ENCODE peak calls at places on chromosomes 6 and 20, in five cellular contexts. B is K562, V is SK-N-SH, J is HepG2, F is GM12878. G is an unnamed sample.

GRCh38 chr20:25220810-25221591 is 25.5 kb downstream of the ENTPD6 start:
- DNase-seq in J (no peak), B (no peak), F (no peak), V (no peak), G (no peak)

GRCh38 chr20:38963745-38964144 is 1.6 kb downstream of the DHX35 start:
- DNase-seq in J (no peak), V (no peak), F (no peak), B (no peak), G (no peak)

GRCh38 chr6:107812370-107812769 is 11.7 kb downstream of the SCML4 start:
- DNase-seq in F (no peak), V (no peak), B (no peak), J (no peak), G (no peak)

GRCh38 chr6:99416226-99416625 is 8.9 kb downstream of the PNISR start:
- DNase-seq in F (no peak), J (no peak), V (no peak), B (no peak), G (no peak)

GRCh38 chr6:133594551-133594950 is 294.4 kb upstream of the TCF21 start:
- DNase-seq in F (no peak), J (no peak), V (no peak), B (no peak), G (no peak)

GRCh38 chr20:4341804-4342560 is 326.6 kb upstream of the RNF24 start:
- DNase-seq in V (no peak), J (no peak), F (no peak), B (no peak), G (no peak)

GRCh38 chr20:15814903-15815302 is 758.3 kb downstream of the KIF16B start:
- DNase-seq in J (no peak), F (no peak), V (no peak), B (no peak), G (no peak)

GRCh38 chr6:5582758-5583157 is 321.4 kb downstream of the FARS2 start:
- DNase-seq in B (no peak), J (no peak), V (no peak), F (no peak), G (no peak)

GRCh38 chr6:105606871-105607421 is 204.1 kb upstream of the PREP start:
- DNase-seq in J (no peak), V (no peak), B (no peak), F (no peak), G (no peak)

GRCh38 chr6:84766118-84766683 is 1.8 kb upstream of the TBX18 start:
- DNase-seq in J (no peak), F (no peak), V (no peak), B (no peak), G (no peak)

GRCh38 chr20:853406-853996 is 20.0 kb downstream of the FAM110A start:
- DNase-seq in B (no peak), J (no peak), V (no peak), F (no peak), G (no peak)

GRCh38 chr20:854601-855000 is 21.1 kb downstream of the FAM110A start:
- DNase-seq in B (no peak), J (no peak), F (no peak), V (no peak), G (no peak)

GRCh38 chr20:855466-856360 is 22.2 kb downstream of the FAM110A start:
- DNase-seq in V (no peak), J (no peak), F (no peak), B (no peak), G (no peak)

GRCh38 chr20:858011-858410 is 24.5 kb downstream of the FAM110A start:
- DNase-seq in V (no peak), J (no peak), B (no peak), F (no peak), G (no peak)

DNA sequence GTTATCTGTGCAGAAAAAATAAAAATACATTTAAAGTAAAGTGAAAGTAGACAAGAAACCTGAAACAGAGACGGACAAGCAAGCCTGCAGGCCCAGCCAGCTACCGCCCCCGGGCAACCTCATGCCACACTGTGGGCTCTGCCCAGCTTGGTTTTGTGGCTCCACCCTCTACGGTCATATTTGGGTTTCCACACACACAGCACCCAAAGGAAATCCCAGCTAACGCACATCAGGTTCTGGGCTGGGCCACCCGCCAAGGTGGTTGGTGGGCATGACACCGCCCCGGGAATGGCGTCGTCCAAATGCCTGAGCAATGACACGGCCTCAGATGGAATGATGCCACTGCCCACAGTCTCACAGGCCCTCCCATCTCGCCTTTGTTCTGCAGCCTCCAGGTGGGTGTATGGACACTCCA is 22.9 kb downstream of the FAM110A start:
- DNase-seq in B (no peak), J (no peak), F (no peak), V (no peak), G (no peak)
- TF ChIP-seq FOXM1 in B (no peak), J (no peak), F (no peak), V (no peak), G (no peak)

DNA sequence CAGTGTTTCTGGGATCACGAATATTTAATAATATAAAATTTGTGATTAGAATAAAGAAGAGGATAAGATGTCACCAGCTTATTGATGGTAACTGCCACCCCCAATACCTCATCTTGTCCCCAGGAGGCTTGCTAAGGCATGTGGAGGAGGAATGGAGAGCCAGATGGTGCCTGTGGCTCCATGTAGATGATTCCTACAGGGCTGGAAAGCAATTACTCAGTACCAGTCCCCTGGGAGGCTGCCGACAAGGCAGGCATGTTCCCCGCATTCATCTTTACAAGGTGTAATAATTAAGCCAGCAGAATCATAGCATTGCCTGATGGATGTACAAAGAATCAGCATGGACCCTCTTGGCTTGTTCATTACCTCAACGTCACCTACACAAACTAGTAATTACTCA is 155.3 kb downstream of the PLCB1 start:
- DNase-seq in F (no peak), J (no peak), B (no peak), V (no peak), G (no peak)
- TF ChIP-seq FOXM1 in F (no peak), J (no peak), B (no peak), V (no peak), G (no peak)

DNA sequence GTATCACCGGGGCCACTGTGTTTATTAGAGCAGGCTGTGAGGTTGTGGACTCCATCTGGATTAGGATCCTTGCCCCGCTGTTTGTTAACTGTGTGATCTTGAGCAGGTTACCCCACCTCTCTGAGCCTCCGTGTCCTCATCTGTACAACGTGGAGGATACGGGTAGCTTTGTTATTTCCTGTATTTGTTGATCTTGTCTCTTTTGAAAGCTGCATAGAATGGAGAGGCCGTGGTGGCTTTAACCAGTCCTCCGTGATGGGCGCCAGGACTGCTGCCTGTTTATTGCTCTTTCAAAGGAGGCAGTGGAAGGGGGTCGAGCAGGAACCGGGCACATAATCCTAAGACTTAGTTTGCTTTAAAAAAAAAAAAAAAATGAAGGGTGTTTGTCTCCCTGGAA is 22.9 kb downstream of the BCAS4 start:
- DNase-seq in F (no peak), B (no peak), V (no peak), J (no peak), G (no peak)
- TF ChIP-seq FOXM1 in F (no peak), B (no peak), V (no peak), J (no peak), G (no peak)

GRCh38 chr6:15260099-15260821 is 14.4 kb downstream of the JARID2 start:
- DNase-seq in F (no peak), V (no peak), B (no peak), J (no peak), G (no peak)
- TF ChIP-seq FOXM1 in F (no peak), V (no peak), B (no peak), J (no peak), G (no peak)

G was measured in HEK293T.